ENCODE peak calls at places on chromosomes 16 and 17, in eight cellular contexts. One of them, this sample, is unnamed. For H3K4me1, the result is how much of the 10 kb centered on the place peaks cover.

GRCh38 chr17:202501-202951 is 21.1 kb upstream of the DOC2B start:
- DNase-seq in Karpas-422: no peak
- DNase-seq in GM23338: no peak
- DNase-seq in Peyer's patch: no peak
- DNase-seq in stomach: no peak
- DNase-seq in CD8-positive, alpha-beta memory T cell: no peak
- DNase-seq in naive thymus-derived CD4-positive, alpha-beta T cell: no peak
- DNase-seq in A549: no peak
- DNase-seq in this sample: no peak

GRCh38 chr16:73176577-73177013 is 128.7 kb upstream of the ZFHX3 start:
- DNase-seq in CD8-positive, alpha-beta memory T cell: no peak
- DNase-seq in naive thymus-derived CD4-positive, alpha-beta T cell: no peak
- DNase-seq in GM23338: no peak
- DNase-seq in A549: peak
- DNase-seq in Karpas-422: no peak
- DNase-seq in Peyer's patch: no peak
- DNase-seq in stomach: no peak
- DNase-seq in this sample: no peak

GRCh38 chr17:49989518-49989880 is 5.5 kb downstream of the DLX3 start:
- DNase-seq in Karpas-422: no peak
- DNase-seq in stomach: no peak
- DNase-seq in GM23338: peak
- DNase-seq in CD8-positive, alpha-beta memory T cell: no peak
- DNase-seq in naive thymus-derived CD4-positive, alpha-beta T cell: no peak
- DNase-seq in A549: no peak
- DNase-seq in Peyer's patch: no peak
- DNase-seq in this sample: no peak

GRCh38 chr17:78889525-78889924 is 13.5 kb downstream of the CEP295NL start:
- DNase-seq in GM23338: no peak
- DNase-seq in naive thymus-derived CD4-positive, alpha-beta T cell: no peak
- DNase-seq in Peyer's patch: peak
- DNase-seq in stomach: no peak
- DNase-seq in Karpas-422: no peak
- DNase-seq in A549: no peak
- DNase-seq in CD8-positive, alpha-beta memory T cell: no peak
- DNase-seq in this sample: no peak

GRCh38 chr16:81784042-81784785 is 5.1 kb downstream of the PLCG2 start:
- DNase-seq in CD8-positive, alpha-beta memory T cell: no peak
- DNase-seq in GM23338: no peak
- DNase-seq in naive thymus-derived CD4-positive, alpha-beta T cell: no peak
- DNase-seq in A549: no peak
- DNase-seq in Peyer's patch: no peak
- DNase-seq in stomach: no peak
- DNase-seq in Karpas-422: peak
- DNase-seq in this sample: no peak

GRCh38 chr16:46638947-46639925 is 18.1 kb upstream of the SHCBP1 start:
- DNase-seq in CD8-positive, alpha-beta memory T cell: no peak
- DNase-seq in naive thymus-derived CD4-positive, alpha-beta T cell: no peak
- DNase-seq in stomach: no peak
- DNase-seq in Peyer's patch: no peak
- DNase-seq in Karpas-422: no peak
- DNase-seq in GM23338: no peak
- DNase-seq in A549: no peak
- DNase-seq in this sample: no peak

GRCh38 chr16:50259334-50260205 is 6.8 kb upstream of the ADCY7 start:
- DNase-seq in A549: no peak
- DNase-seq in naive thymus-derived CD4-positive, alpha-beta T cell: no peak
- DNase-seq in GM23338: no peak
- DNase-seq in CD8-positive, alpha-beta memory T cell: no peak
- DNase-seq in stomach: peak
- DNase-seq in Karpas-422: no peak
- DNase-seq in Peyer's patch: peak
- DNase-seq in this sample: no peak

GRCh38 chr17:72984145-72984924 is 108.2 kb downstream of the SLC39A11 start:
- DNase-seq in GM23338: no peak
- DNase-seq in Karpas-422: no peak
- DNase-seq in stomach: no peak
- DNase-seq in Peyer's patch: no peak
- DNase-seq in naive thymus-derived CD4-positive, alpha-beta T cell: no peak
- DNase-seq in A549: no peak
- DNase-seq in CD8-positive, alpha-beta memory T cell: no peak
- DNase-seq in this sample: no peak

GRCh38 chr16:17395849-17396480 is 74.8 kb downstream of the XYLT1 start:
- DNase-seq in CD8-positive, alpha-beta memory T cell: no peak
- DNase-seq in Karpas-422: no peak
- DNase-seq in GM23338: no peak
- DNase-seq in Peyer's patch: no peak
- DNase-seq in A549: no peak
- DNase-seq in stomach: peak
- DNase-seq in naive thymus-derived CD4-positive, alpha-beta T cell: no peak
- DNase-seq in this sample: no peak

GRCh38 chr17:79630821-79631639 is 20.2 kb upstream of the RBFOX3 start:
- DNase-seq in Peyer's patch: no peak
- DNase-seq in naive thymus-derived CD4-positive, alpha-beta T cell: no peak
- DNase-seq in GM23338: no peak
- DNase-seq in A549: no peak
- DNase-seq in CD8-positive, alpha-beta memory T cell: no peak
- DNase-seq in stomach: peak
- DNase-seq in Karpas-422: no peak
- DNase-seq in this sample: no peak

GRCh38 chr17:73286863-73287296 is 24.9 kb downstream of the CDC42EP4 start:
- DNase-seq in A549: no peak
- DNase-seq in Peyer's patch: no peak
- DNase-seq in GM23338: no peak
- DNase-seq in CD8-positive, alpha-beta memory T cell: no peak
- DNase-seq in Karpas-422: no peak
- DNase-seq in stomach: no peak
- DNase-seq in naive thymus-derived CD4-positive, alpha-beta T cell: no peak
- DNase-seq in this sample: no peak

GRCh38 chr16:85611455-85612190 is 1.5 kb upstream of the GSE1 start:
- DNase-seq in naive thymus-derived CD4-positive, alpha-beta T cell: peak
- DNase-seq in stomach: peak
- DNase-seq in CD8-positive, alpha-beta memory T cell: peak
- DNase-seq in Peyer's patch: peak
- DNase-seq in A549: peak
- DNase-seq in GM23338: peak
- DNase-seq in Karpas-422: no peak
- DNase-seq in this sample: peak

GRCh38 chr16:50740747-50741146 is 1.1 kb upstream of the CYLD start:
- DNase-seq in GM23338: no peak
- DNase-seq in stomach: no peak
- DNase-seq in Peyer's patch: no peak
- DNase-seq in CD8-positive, alpha-beta memory T cell: no peak
- DNase-seq in Karpas-422: no peak
- DNase-seq in A549: no peak
- DNase-seq in naive thymus-derived CD4-positive, alpha-beta T cell: no peak
- DNase-seq in this sample: no peak

GRCh38 chr16:19766988-19767387 is 48.9 kb downstream of the IQCK start:
- DNase-seq in CD8-positive, alpha-beta memory T cell: no peak
- DNase-seq in A549: no peak
- DNase-seq in GM23338: no peak
- DNase-seq in Peyer's patch: no peak
- DNase-seq in naive thymus-derived CD4-positive, alpha-beta T cell: no peak
- DNase-seq in stomach: no peak
- DNase-seq in Karpas-422: no peak
- DNase-seq in this sample: no peak

GRCh38 chr17:18954321-18954720 is 2.4 kb downstream of the SLC5A10 start:
- DNase-seq in naive thymus-derived CD4-positive, alpha-beta T cell: no peak
- DNase-seq in Karpas-422: no peak
- DNase-seq in A549: no peak
- DNase-seq in CD8-positive, alpha-beta memory T cell: no peak
- DNase-seq in stomach: no peak
- DNase-seq in GM23338: no peak
- DNase-seq in Peyer's patch: no peak
- DNase-seq in this sample: no peak

GRCh38 chr16:88393034-88393433 is 10.3 kb downstream of the ZNF469 start:
- DNase-seq in stomach: peak
- DNase-seq in CD8-positive, alpha-beta memory T cell: no peak
- DNase-seq in Peyer's patch: no peak
- DNase-seq in A549: no peak
- DNase-seq in GM23338: no peak
- DNase-seq in naive thymus-derived CD4-positive, alpha-beta T cell: no peak
- DNase-seq in Karpas-422: no peak
- DNase-seq in this sample: no peak

GRCh38 chr17:65885484-65885883 is 306.4 kb downstream of the CEP112 start:
- DNase-seq in Peyer's patch: no peak
- DNase-seq in stomach: no peak
- DNase-seq in Karpas-422: no peak
- DNase-seq in A549: no peak
- DNase-seq in GM23338: no peak
- DNase-seq in CD8-positive, alpha-beta memory T cell: no peak
- DNase-seq in naive thymus-derived CD4-positive, alpha-beta T cell: no peak
- DNase-seq in this sample: no peak

GRCh38 chr17:4365628-4366311 is 705 bp downstream of the UBE2G1 start:
- DNase-seq in Peyer's patch: peak
- DNase-seq in naive thymus-derived CD4-positive, alpha-beta T cell: no peak
- DNase-seq in Karpas-422: peak
- DNase-seq in CD8-positive, alpha-beta memory T cell: no peak
- DNase-seq in GM23338: peak
- DNase-seq in stomach: no peak
- DNase-seq in A549: no peak
- DNase-seq in this sample: no peak

GRCh38 chr16:782263-782662 is 5.9 kb downstream of the RPUSD1 start:
- DNase-seq in naive thymus-derived CD4-positive, alpha-beta T cell: no peak
- DNase-seq in A549: no peak
- DNase-seq in GM23338: no peak
- DNase-seq in Peyer's patch: no peak
- DNase-seq in CD8-positive, alpha-beta memory T cell: no peak
- DNase-seq in Karpas-422: no peak
- DNase-seq in stomach: no peak
- DNase-seq in this sample: no peak

GRCh38 chr17:8020776-8021564 is 17.9 kb upstream of the ALOX15B start:
- DNase-seq in CD8-positive, alpha-beta memory T cell: no peak
- DNase-seq in GM23338: no peak
- DNase-seq in stomach: no peak
- DNase-seq in Peyer's patch: no peak
- DNase-seq in naive thymus-derived CD4-positive, alpha-beta T cell: no peak
- DNase-seq in A549: no peak
- DNase-seq in Karpas-422: no peak
- DNase-seq in this sample: no peak

GRCh38 chr16:68072038-68072695 is 13.0 kb upstream of the NFATC3 start:
- DNase-seq in CD8-positive, alpha-beta memory T cell: no peak
- DNase-seq in Karpas-422: no peak
- DNase-seq in GM23338: no peak
- DNase-seq in A549: no peak
- DNase-seq in Peyer's patch: no peak
- DNase-seq in stomach: no peak
- DNase-seq in naive thymus-derived CD4-positive, alpha-beta T cell: no peak
- DNase-seq in this sample: no peak
- H3K4me1 ChIP-seq in CD8-positive, alpha-beta memory T cell: half or more
- H3K4me1 ChIP-seq in Karpas-422: under half
- H3K4me1 ChIP-seq in GM23338: under half
- H3K4me1 ChIP-seq in A549: under half
- H3K4me1 ChIP-seq in Peyer's patch: under half
- H3K4me1 ChIP-seq in stomach: under half
- H3K4me1 ChIP-seq in naive thymus-derived CD4-positive, alpha-beta T cell: half or more
- H3K4me1 ChIP-seq in this sample: half or more

GRCh38 chr17:76353004-76353598 is 615 bp downstream of the PRPSAP1 start:
- DNase-seq in naive thymus-derived CD4-positive, alpha-beta T cell: no peak
- DNase-seq in stomach: peak
- DNase-seq in A549: peak
- DNase-seq in GM23338: peak
- DNase-seq in CD8-positive, alpha-beta memory T cell: peak
- DNase-seq in Peyer's patch: no peak
- DNase-seq in Karpas-422: peak
- DNase-seq in this sample: no peak
- H3K27ac ChIP-seq in naive thymus-derived CD4-positive, alpha-beta T cell: peak
- H3K27ac ChIP-seq in stomach: peak
- H3K27ac ChIP-seq in A549: peak
- H3K27ac ChIP-seq in GM23338: no peak
- H3K27ac ChIP-seq in CD8-positive, alpha-beta memory T cell: peak
- H3K27ac ChIP-seq in Peyer's patch: peak
- H3K27ac ChIP-seq in Karpas-422: peak
- H3K27ac ChIP-seq in this sample: peak

GRCh38 chr16:48008011-48008410 is 147.8 kb downstream of the ABCC12 start:
- DNase-seq in Peyer's patch: no peak
- DNase-seq in CD8-positive, alpha-beta memory T cell: no peak
- DNase-seq in GM23338: no peak
- DNase-seq in naive thymus-derived CD4-positive, alpha-beta T cell: no peak
- DNase-seq in stomach: no peak
- DNase-seq in A549: no peak
- DNase-seq in Karpas-422: no peak
- DNase-seq in this sample: no peak
- H3K4me1 ChIP-seq in Peyer's patch: under half
- H3K4me1 ChIP-seq in CD8-positive, alpha-beta memory T cell: under half
- H3K4me1 ChIP-seq in GM23338: under half
- H3K4me1 ChIP-seq in naive thymus-derived CD4-positive, alpha-beta T cell: under half
- H3K4me1 ChIP-seq in stomach: under half
- H3K4me1 ChIP-seq in A549: under half
- H3K4me1 ChIP-seq in Karpas-422: half or more
- H3K4me1 ChIP-seq in this sample: under half

GRCh38 chr16:57632568-57632967 is 4.1 kb downstream of the ADGRG1 start:
- DNase-seq in Peyer's patch: no peak
- DNase-seq in stomach: no peak
- DNase-seq in A549: no peak
- DNase-seq in Karpas-422: no peak
- DNase-seq in CD8-positive, alpha-beta memory T cell: no peak
- DNase-seq in naive thymus-derived CD4-positive, alpha-beta T cell: no peak
- DNase-seq in GM23338: no peak
- DNase-seq in this sample: no peak

GRCh38 chr16:57630931-57631845 is 2.8 kb downstream of the ADGRG1 start:
- DNase-seq in naive thymus-derived CD4-positive, alpha-beta T cell: no peak
- DNase-seq in GM23338: no peak
- DNase-seq in Karpas-422: no peak
- DNase-seq in Peyer's patch: no peak
- DNase-seq in CD8-positive, alpha-beta memory T cell: no peak
- DNase-seq in A549: no peak
- DNase-seq in stomach: no peak
- DNase-seq in this sample: no peak

GRCh38 chr16:57635266-57636097 is 7.1 kb downstream of the ADGRG1 start:
- DNase-seq in A549: no peak
- DNase-seq in Peyer's patch: no peak
- DNase-seq in GM23338: no peak
- DNase-seq in naive thymus-derived CD4-positive, alpha-beta T cell: no peak
- DNase-seq in Karpas-422: no peak
- DNase-seq in stomach: peak
- DNase-seq in CD8-positive, alpha-beta memory T cell: no peak
- DNase-seq in this sample: no peak

GRCh38 chr16:57634171-57634570 is 5.7 kb downstream of the ADGRG1 start:
- DNase-seq in A549: no peak
- DNase-seq in Peyer's patch: no peak
- DNase-seq in GM23338: no peak
- DNase-seq in Karpas-422: no peak
- DNase-seq in stomach: no peak
- DNase-seq in naive thymus-derived CD4-positive, alpha-beta T cell: no peak
- DNase-seq in CD8-positive, alpha-beta memory T cell: no peak
- DNase-seq in this sample: no peak

DNA sequence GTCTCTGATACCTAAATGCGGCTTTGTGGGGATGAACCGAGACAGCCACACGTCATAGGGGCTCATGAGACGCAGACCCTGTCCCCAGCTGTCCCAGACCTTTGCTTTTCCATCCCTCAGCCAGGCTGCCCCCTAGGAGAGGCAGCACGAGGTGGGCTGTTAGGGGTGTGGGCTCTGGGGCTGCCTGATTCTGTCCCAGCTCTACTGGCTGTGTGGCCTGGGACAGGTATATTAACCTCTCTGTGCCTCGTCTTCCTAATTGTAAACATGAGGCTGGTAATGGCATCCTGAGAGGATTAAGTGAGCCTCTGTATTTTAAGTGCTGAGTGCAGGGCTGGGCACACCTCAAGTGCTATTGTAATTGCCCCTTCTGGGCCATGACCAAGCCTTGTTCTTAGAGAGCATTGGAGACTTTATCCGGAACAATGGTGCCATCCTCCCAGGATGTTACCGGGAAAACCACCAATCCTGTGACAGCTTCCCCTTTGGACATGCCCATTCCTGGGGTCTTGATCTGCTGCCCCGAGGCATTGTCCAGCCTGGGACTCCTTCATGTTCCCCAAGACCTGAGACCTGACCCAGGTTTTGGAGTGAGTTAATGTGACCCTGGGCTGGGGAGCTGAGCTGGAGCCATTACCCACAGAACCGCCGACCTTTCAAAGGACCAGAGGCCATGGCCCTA is 5.1 kb downstream of the ADGRG1 start:
- DNase-seq in Peyer's patch: no peak
- DNase-seq in naive thymus-derived CD4-positive, alpha-beta T cell: no peak
- DNase-seq in stomach: no peak
- DNase-seq in GM23338: no peak
- DNase-seq in CD8-positive, alpha-beta memory T cell: no peak
- DNase-seq in Karpas-422: no peak
- DNase-seq in A549: no peak
- DNase-seq in this sample: no peak
- H3K27ac ChIP-seq in Peyer's patch: no peak
- H3K27ac ChIP-seq in naive thymus-derived CD4-positive, alpha-beta T cell: no peak
- H3K27ac ChIP-seq in stomach: peak
- H3K27ac ChIP-seq in GM23338: no peak
- H3K27ac ChIP-seq in CD8-positive, alpha-beta memory T cell: no peak
- H3K27ac ChIP-seq in Karpas-422: no peak
- H3K27ac ChIP-seq in A549: peak
- H3K27ac ChIP-seq in this sample: no peak

This sample was measured in CD4-positive, CD25-positive, alpha-beta regulatory T cell.